ENCODE peak calls at places on chromosome 14, in nine cellular contexts. E is MV-4-11; A is stomach; D is SJCRH30; F is HS-5; T is osteocyte; H is testis; Y is NCI-H1105; I is stimulated activated CD8-positive, alpha-beta memory T cell treated with anti-CD3 and anti-CD28 coated beads, Interleukin-12 subunit alpha, Interleukin-12 subunit beta, amount 100 ng/mL, for 4 hours. G is an unnamed sample.

GRCh38 chr14:104973215-104974145 is 4.7 kb downstream of the AHNAK2 start:
- DNase-seq in T (peak), I (no peak), E (no peak), H (peak), F (peak), A (peak), Y (no peak), D (peak), G (peak)

GRCh38 chr14:69354383-69355154 is 43.5 kb downstream of the ERH start:
- DNase-seq in A (peak), E (no peak), H (no peak), T (no peak), D (no peak), Y (no peak), I (peak), F (no peak), G (peak)

GRCh38 chr14:26531894-26532293 is 65.9 kb downstream of the NOVA1 start:
- DNase-seq in E (no peak), F (peak), H (no peak), A (no peak), I (no peak), D (no peak), Y (no peak), T (no peak), G (no peak)

GRCh38 chr14:81727243-81727642 is 193.6 kb upstream of the SEL1L start:
- DNase-seq in H (no peak), E (no peak), A (peak), F (no peak), D (peak), Y (peak), T (no peak), I (no peak), G (peak)

GRCh38 chr14:33229269-33229924 is 290.7 kb downstream of the NPAS3 start:
- DNase-seq in Y (peak), I (no peak), H (no peak), A (no peak), E (no peak), T (no peak), D (peak), F (no peak), G (peak)

GRCh38 chr14:32403688-32404087 is 74.6 kb downstream of the AKAP6 start:
- DNase-seq in D (no peak), Y (no peak), T (no peak), I (no peak), A (no peak), F (no peak), E (no peak), H (no peak), G (no peak)

GRCh38 chr14:75548544-75548943 is 26.3 kb downstream of the BATF start:
- DNase-seq in H (peak), D (no peak), T (no peak), F (no peak), E (no peak), A (no peak), Y (no peak), I (no peak), G (no peak)

GRCh38 chr14:85578925-85579324 is 49.0 kb downstream of the FLRT2 start:
- DNase-seq in H (no peak), A (no peak), D (no peak), Y (no peak), F (no peak), E (no peak), I (no peak), T (no peak), G (no peak)

GRCh38 chr14:106044949-106045596 is 518.7 kb downstream of the TMEM121 start:
- DNase-seq in Y (no peak), A (peak), T (no peak), D (peak), F (no peak), H (peak), I (peak), E (peak), G (no peak)

GRCh38 chr14:65167072-65167645 is 64.8 kb upstream of the MAX start:
- DNase-seq in F (no peak), D (no peak), H (no peak), T (no peak), A (no peak), E (peak), Y (no peak), I (no peak), G (no peak)

GRCh38 chr14:104445832-104446381 is 133.7 kb upstream of the C14orf180 start:
- DNase-seq in F (no peak), T (peak), Y (no peak), E (no peak), D (no peak), H (no peak), I (no peak), A (peak), G (no peak)

GRCh38 chr14:23660290-23661226 is 24.4 kb downstream of the DHRS2 start:
- DNase-seq in I (peak), H (no peak), F (no peak), D (no peak), E (no peak), Y (no peak), T (no peak), A (no peak), G (peak)

GRCh38 chr14:72982146-72982708 is 44.7 kb downstream of the ZFYVE1 start:
- DNase-seq in I (no peak), F (no peak), D (no peak), H (no peak), Y (no peak), E (no peak), T (no peak), A (no peak), G (no peak)

GRCh38 chr14:31781578-31781977 is 220.4 kb downstream of the NUBPL start:
- DNase-seq in E (no peak), D (no peak), A (no peak), I (no peak), F (peak), T (no peak), Y (no peak), H (no peak), G (no peak)

GRCh38 chr14:104898870-104899510 is 25.7 kb upstream of the PLD4 start:
- DNase-seq in I (no peak), H (peak), T (no peak), E (no peak), Y (no peak), D (no peak), A (no peak), F (no peak), G (no peak)

G was measured in Ammon's horn.